ENCODE peak calls at places on chromosome 10, in four cellular contexts. U, A, H and G are unnamed samples.

GRCh38 chr10:126017961-126018560 is 121.7 kb downstream of the FANK1 start:
- DNase-seq in U (no peak), A (no peak), H (no peak), G (no peak)

GRCh38 chr10:3773465-3774017 is 11.5 kb downstream of the KLF6 start:
- DNase-seq in U (no peak), A (no peak), H (no peak), G (no peak)

GRCh38 chr10:69892436-69893215 is 90.9 kb downstream of the COL13A1 start:
- DNase-seq in U (peak; percentile 58), A (no peak), H (no peak), G (no peak)

GRCh38 chr10:59388577-59388976 is 26.2 kb upstream of the FAM13C start:
- DNase-seq in U (no peak), A (no peak), H (no peak), G (no peak)

GRCh38 chr10:106795619-106796018 is 368.9 kb downstream of the SORCS1 start:
- DNase-seq in U (peak; percentile 24), A (peak; percentile 48), H (peak; percentile 29), G (peak; percentile 1)

GRCh38 chr10:26627320-26627719 is 70.2 kb upstream of the PDSS1 start:
- DNase-seq in U (no peak), A (no peak), H (no peak), G (peak; percentile 3)

GRCh38 chr10:13585943-13586342 is 822 bp upstream of the PRPF18 start:
- DNase-seq in U (no peak), A (no peak), H (no peak), G (no peak)

GRCh38 chr10:58282615-58283014 is 13.7 kb downstream of the CISD1 start:
- DNase-seq in U (no peak), A (peak; percentile 70), H (no peak), G (no peak)

GRCh38 chr10:132194726-132195125 is 8.0 kb downstream of the DPYSL4 start:
- DNase-seq in U (no peak), A (no peak), H (no peak), G (no peak)

GRCh38 chr10:106705576-106706526 is 458.7 kb downstream of the SORCS1 start:
- DNase-seq in U (peak; percentile 32), A (no peak), H (peak; percentile 36), G (peak; percentile 48)

GRCh38 chr10:88810196-88810961 is 7.8 kb downstream of the LIPM start:
- DNase-seq in U (peak; percentile 5), A (no peak), H (no peak), G (peak; percentile 20)

GRCh38 chr10:68135922-68136718 is 26.8 kb downstream of the MYPN start:
- DNase-seq in U (no peak), A (no peak), H (peak; percentile 29), G (no peak)

GRCh38 chr10:82396886-82397285 is 521.9 kb downstream of the NRG3 start:
- DNase-seq in U (no peak), A (no peak), H (no peak), G (no peak)

GRCh38 chr10:124595143-124595883 is 133.7 kb downstream of the LHPP start:
- DNase-seq in U (no peak), A (no peak), H (no peak), G (no peak)

GRCh38 chr10:49115796-49116508 is 630 bp upstream of the VSTM4 start:
- DNase-seq in U (no peak), A (no peak), H (no peak), G (no peak)

GRCh38 chr10:69061305-69062161 is 26.4 kb upstream of the SRGN start:
- DNase-seq in U (peak; percentile 49), A (no peak), H (no peak), G (peak; percentile 47)

GRCh38 chr10:62076872-62077271 is 175.4 kb downstream of the ARID5B start:
- DNase-seq in U (no peak), A (no peak), H (no peak), G (peak; percentile 63)

GRCh38 chr10:96118604-96119450 is 11.3 kb upstream of the ZNF518A start:
- DNase-seq in U (no peak), A (no peak), H (no peak), G (peak; percentile 24)

GRCh38 chr10:21497177-21497807 is 28.2 kb downstream of the SKIDA1 start:
- DNase-seq in U (no peak), A (no peak), H (no peak), G (peak; percentile 88)

GRCh38 chr10:101018118-101018599 is 12.8 kb downstream of the PDZD7 start:
- DNase-seq in U (no peak), A (no peak), H (no peak), G (peak; percentile 68)

GRCh38 chr10:91191581-91191919 is 28.9 kb upstream of the PCGF5 start:
- DNase-seq in U (no peak), A (no peak), H (no peak), G (no peak)

GRCh38 chr10:27646194-27646593 is 99.4 kb downstream of the MKX start:
- DNase-seq in U (no peak), A (no peak), H (no peak), G (no peak)

GRCh38 chr10:71712170-71712569 is 7.4 kb downstream of the C10orf105 start:
- DNase-seq in U (no peak), A (no peak), H (no peak), G (no peak)

GRCh38 chr10:77537720-77538373 is 99.8 kb downstream of the KCNMA1 start:
- DNase-seq in U (no peak), A (no peak), H (no peak), G (no peak)

GRCh38 chr10:63711866-63712716 is 190.9 kb downstream of the REEP3 start:
- DNase-seq in U (no peak), A (no peak), H (no peak), G (peak; percentile 33)

GRCh38 chr10:17126327-17126726 is 3.3 kb downstream of the CUBN start:
- DNase-seq in U (no peak), A (no peak), H (no peak), G (no peak)

GRCh38 chr10:104076743-104077160 is 8.9 kb downstream of the COL17A1 start:
- DNase-seq in U (no peak), A (no peak), H (peak; percentile 50), G (no peak)

GRCh38 chr10:118471863-118472262 is 123.6 kb downstream of the PRLHR start:
- DNase-seq in U (no peak), A (no peak), H (no peak), G (no peak)
- TF ChIP-seq BRCA1 in U (no peak), A (no peak), H (no peak), G (no peak)

GRCh38 chr10:11612004-11613001 is 853 bp upstream of the USP6NL start:
- DNase-seq in U (no peak), A (no peak), H (no peak), G (no peak)
- TF ChIP-seq BRCA1 in U (no peak), A (no peak), H (no peak), G (no peak)

GRCh38 chr10:44372181-44372580 is 12.7 kb downstream of the CXCL12 start:
- DNase-seq in U (no peak), A (no peak), H (no peak), G (no peak)

GRCh38 chr10:44369851-44370250 is 15.0 kb downstream of the CXCL12 start:
- DNase-seq in U (no peak), A (no peak), H (no peak), G (no peak)

GRCh38 chr10:44366936-44367630 is 17.8 kb downstream of the CXCL12 start:
- DNase-seq in U (no peak), A (no peak), H (no peak), G (no peak)

GRCh38 chr10:44370731-44371248 is 14.1 kb downstream of the CXCL12 start:
- DNase-seq in U (no peak), A (no peak), H (peak; percentile 58), G (no peak)

GRCh38 chr10:44369296-44369695 is 15.6 kb downstream of the CXCL12 start:
- DNase-seq in U (no peak), A (no peak), H (no peak), G (no peak)
- TF ChIP-seq BRCA1 in U (no peak), A (no peak), H (no peak), G (no peak)

DNA sequence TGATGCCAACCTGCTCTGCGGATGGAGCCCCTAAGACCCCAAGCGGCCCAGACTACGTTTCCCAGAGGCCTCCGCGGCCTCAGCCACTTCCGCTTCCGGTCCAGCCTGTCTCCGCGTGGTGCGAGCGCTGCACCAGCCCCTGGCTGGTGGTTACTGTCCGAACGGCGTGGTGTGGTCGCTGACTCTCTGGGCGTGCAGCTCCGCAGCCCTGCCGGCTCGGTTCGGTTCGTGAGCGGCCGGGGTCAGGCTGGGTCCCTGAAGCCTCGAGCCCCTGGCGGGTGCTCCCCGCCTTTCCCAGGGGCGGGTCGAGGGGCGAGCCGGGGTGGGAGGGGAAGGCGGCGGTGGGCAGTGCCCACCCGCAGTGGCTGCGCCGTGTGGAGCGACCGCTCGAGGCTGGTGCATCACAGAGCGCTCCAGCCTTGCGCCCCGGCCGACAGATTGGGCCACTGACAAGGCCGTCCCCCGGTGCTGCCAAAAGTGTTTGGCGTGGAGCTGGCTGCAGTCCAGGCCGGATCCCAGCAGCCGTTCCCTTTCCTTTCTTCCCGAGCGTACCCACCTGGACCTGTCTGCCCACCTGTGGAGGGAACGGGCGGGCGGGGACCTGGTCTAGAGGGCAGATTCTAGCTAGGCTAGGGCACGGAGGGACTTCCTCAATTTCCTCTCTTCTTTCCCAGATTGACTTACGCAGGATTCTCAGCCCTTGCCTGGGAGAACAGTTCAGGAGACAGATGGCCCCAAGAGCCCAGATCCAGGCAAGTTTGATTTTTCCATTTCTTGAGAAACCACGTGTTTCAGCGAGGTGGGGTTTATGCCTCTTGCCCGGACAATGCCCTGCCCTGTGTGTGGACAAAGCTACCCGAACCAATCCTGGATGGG is at the start of gene ZNF485:
- DNase-seq in U (peak; percentile 89), A (no peak), H (peak; percentile 33), G (peak; percentile 23)
- TF ChIP-seq BRCA1 in U (no peak), A (no peak), H (no peak), G (no peak)

DNA sequence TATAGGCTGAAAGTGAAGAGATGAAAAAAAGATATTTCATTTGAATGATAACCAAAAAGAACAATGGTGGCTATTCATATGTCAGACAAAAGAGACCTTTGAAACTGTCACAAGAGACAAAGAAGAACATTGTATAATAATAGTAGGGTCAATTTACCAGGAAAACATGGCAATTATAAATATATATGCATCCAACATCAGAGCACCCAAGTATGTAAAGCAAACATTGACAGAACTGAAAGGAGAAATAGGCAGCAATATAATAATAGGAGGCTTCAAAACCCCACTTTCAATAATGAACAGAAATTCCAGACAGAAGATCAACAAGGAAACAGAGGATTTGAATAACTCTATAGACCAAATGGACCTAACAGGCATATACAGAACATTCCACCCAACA is 876.2 kb downstream of the GRID1 start:
- DNase-seq in U (no peak), A (no peak), H (no peak), G (no peak)
- TF ChIP-seq BRCA1 in U (no peak), A (no peak), H (no peak), G (no peak)

GRCh38 chr10:30062090-30062489 is 2.7 kb upstream of the JCAD start:
- DNase-seq in U (no peak), A (no peak), H (no peak), G (no peak)

GRCh38 chr10:30059209-30060107 is at the start of gene JCAD:
- DNase-seq in U (peak; percentile 85), A (no peak), H (no peak), G (no peak)

GRCh38 chr10:30062582-30062981 is 3.2 kb upstream of the JCAD start:
- DNase-seq in U (no peak), A (no peak), H (no peak), G (no peak)

GRCh38 chr10:30058570-30059132 is 735 bp downstream of the JCAD start:
- DNase-seq in U (no peak), A (no peak), H (no peak), G (no peak)

GRCh38 chr10:30063098-30063497 is 3.7 kb upstream of the JCAD start:
- DNase-seq in U (no peak), A (no peak), H (no peak), G (no peak)
- TF ChIP-seq BRCA1 in U (no peak), A (no peak), H (no peak), G (no peak)